ENCODE peak calls at places on chromosome 10, in nine cellular contexts. E is SJSA1, N is neuronal stem cell, Q is psoas muscle, P is mesendoderm, R is K562, U is thoracic aorta, T is left lung, Z is adrenal gland. M is an unnamed sample. For H3K4me1 and H3K36me3, the result is how much of the 10 kb centered on the place peaks cover.

GRCh38 chr10:8312079-8312478 is 257.6 kb downstream of the GATA3 start:
- DNase-seq in E (no peak), N (no peak), Q (no peak), P (no peak), R (no peak), U (no peak), T (no peak), Z (no peak), M (no peak)

GRCh38 chr10:60427148-60427547 is 37.5 kb upstream of the ANK3 start:
- DNase-seq in E (no peak), N (no peak), Q (no peak), P (no peak), R (no peak), U (no peak), T (no peak), Z (no peak), M (no peak)

GRCh38 chr10:129323877-129324276 is 143.2 kb upstream of the MGMT start:
- DNase-seq in E (no peak), N (no peak), Q (no peak), P (no peak), R (no peak), U (no peak), T (no peak), Z (no peak), M (no peak)

GRCh38 chr10:66277481-66277880 is 648.4 kb upstream of the LRRTM3 start:
- DNase-seq in E (no peak), N (no peak), Q (no peak), P (no peak), R (no peak), U (no peak), T (no peak), Z (no peak), M (no peak)

GRCh38 chr10:49074836-49075235 is 40.5 kb downstream of the VSTM4 start:
- DNase-seq in E (no peak), N (no peak), Q (no peak), P (no peak), R (no peak), U (no peak), T (no peak), Z (no peak), M (no peak)

GRCh38 chr10:114388275-114388674 is 16.0 kb downstream of the AFAP1L2 start:
- DNase-seq in E (no peak), N (no peak), Q (no peak), P (no peak), R (no peak), U (no peak), T (no peak), Z (no peak), M (no peak)

GRCh38 chr10:22629126-22629525 is 85.3 kb downstream of the PIP4K2A start:
- DNase-seq in E (no peak), N (no peak), Q (no peak), P (no peak), R (no peak), U (no peak), T (no peak), Z (no peak), M (no peak)

GRCh38 chr10:93701903-93702277 is 502 bp downstream of the FRA10AC1 start:
- DNase-seq in E (no peak), N (no peak), Q (no peak), P (no peak), R (peak), U (no peak), T (no peak), Z (no peak), M (no peak)

GRCh38 chr10:52900564-52900963 is 128.0 kb upstream of the MBL2 start:
- DNase-seq in E (no peak), N (no peak), Q (no peak), P (no peak), R (no peak), U (no peak), T (no peak), Z (no peak), M (no peak)

GRCh38 chr10:28207799-28208198 is 95.1 kb downstream of the MPP7 start:
- DNase-seq in E (no peak), N (no peak), Q (no peak), P (no peak), R (no peak), U (no peak), T (no peak), Z (no peak), M (no peak)

GRCh38 chr10:69232736-69233135 is 12.6 kb downstream of the HKDC1 start:
- DNase-seq in E (no peak), N (no peak), Q (no peak), P (no peak), R (no peak), U (no peak), T (no peak), Z (no peak), M (no peak)

GRCh38 chr10:72108811-72109618 is 20.7 kb upstream of the SPOCK2 start:
- DNase-seq in E (no peak), N (no peak), Q (no peak), P (peak), R (no peak), U (no peak), T (no peak), Z (no peak), M (no peak)

GRCh38 chr10:103493911-103494877 is 689 bp downstream of the NEURL1 start:
- DNase-seq in E (no peak), N (no peak), Q (no peak), P (no peak), R (no peak), U (no peak), T (peak), Z (no peak), M (no peak)

GRCh38 chr10:103492655-103493261 is 747 bp upstream of the NEURL1 start:
- DNase-seq in E (no peak), N (no peak), Q (no peak), P (no peak), R (no peak), U (no peak), T (no peak), Z (no peak), M (no peak)

GRCh38 chr10:103497161-103497915 is 3.8 kb downstream of the NEURL1 start:
- DNase-seq in E (no peak), N (no peak), Q (no peak), P (no peak), R (no peak), U (no peak), T (no peak), Z (no peak), M (no peak)

GRCh38 chr10:103493362-103493871 is at the start of gene NEURL1:
- DNase-seq in E (no peak), N (peak), Q (no peak), P (peak), R (no peak), U (no peak), T (peak), Z (no peak), M (no peak)

DNA sequence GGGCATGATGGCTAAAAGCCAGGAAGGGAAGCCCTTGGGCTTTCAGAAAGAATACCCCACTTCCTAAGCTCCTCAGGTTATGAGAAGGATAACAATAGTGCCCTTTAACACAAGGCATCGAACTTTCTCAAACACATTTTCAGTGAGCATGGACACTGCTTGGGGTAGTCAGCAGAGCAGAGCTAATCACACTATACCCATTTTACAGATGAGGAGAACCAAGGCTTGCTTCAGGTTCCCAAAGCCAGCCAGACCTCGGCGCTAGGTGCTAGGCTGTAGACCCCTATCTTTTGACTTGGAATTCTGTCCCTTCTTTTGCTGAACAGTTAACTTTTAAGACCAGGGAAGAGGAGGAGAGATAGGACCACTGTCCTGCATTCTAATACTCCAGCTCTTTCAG is 1.8 kb downstream of the NEURL1 start:
- DNase-seq in E (no peak), N (no peak), Q (no peak), P (no peak), R (no peak), U (no peak), T (no peak), Z (no peak), M (no peak)
- H3K4me1 ChIP-seq in E (under half), N (under half), Q (under half), P (under half), R (under half), U (under half), T (under half), Z (under half), M (under half)

GRCh38 chr10:113089581-113089980 is 139.5 kb downstream of the TCF7L2 start:
- DNase-seq in E (no peak), N (no peak), Q (no peak), P (no peak), R (no peak), U (no peak), T (no peak), Z (no peak), M (no peak)
- H3K4me3 ChIP-seq in E (no peak), N (no peak), Q (no peak), P (no peak), R (no peak), U (no peak), T (no peak), Z (no peak), M (no peak)

GRCh38 chr10:109904397-109904796 is 18.9 kb downstream of the XPNPEP1 start:
- DNase-seq in E (no peak), N (no peak), Q (no peak), P (no peak), R (no peak), U (no peak), T (no peak), Z (no peak), M (no peak)
- H3K36me3 ChIP-seq in E (under half), N (under half), Q (under half), P (under half), R (under half), U (under half), T (under half), Z (under half), M (under half)

GRCh38 chr10:34811968-34812514 is 3.1 kb downstream of the PARD3 start:
- DNase-seq in E (no peak), N (no peak), Q (no peak), P (no peak), R (no peak), U (no peak), T (no peak), Z (no peak), M (no peak)
- H3K4me1 ChIP-seq in E (under half), N (under half), Q (under half), P (under half), R (under half), U (under half), T (under half), Z (under half), M (under half)

GRCh38 chr10:131937832-131938231 is 37.0 kb downstream of the PPP2R2D start:
- DNase-seq in E (no peak), N (no peak), Q (no peak), P (no peak), R (no peak), U (no peak), T (no peak), Z (no peak), M (peak)

GRCh38 chr10:131935260-131935659 is 34.5 kb downstream of the PPP2R2D start:
- DNase-seq in E (no peak), N (no peak), Q (no peak), P (no peak), R (no peak), U (no peak), T (no peak), Z (no peak), M (no peak)

GRCh38 chr10:131938681-131939080 is 37.9 kb downstream of the PPP2R2D start:
- DNase-seq in E (no peak), N (no peak), Q (no peak), P (no peak), R (no peak), U (no peak), T (no peak), Z (no peak), M (peak)

GRCh38 chr10:131934769-131935168 is 34.0 kb downstream of the PPP2R2D start:
- DNase-seq in E (no peak), N (no peak), Q (no peak), P (peak), R (no peak), U (no peak), T (no peak), Z (no peak), M (peak)

GRCh38 chr10:131936756-131937155 is 35.9 kb downstream of the PPP2R2D start:
- DNase-seq in E (no peak), N (no peak), Q (no peak), P (no peak), R (no peak), U (no peak), T (no peak), Z (no peak), M (peak)
- H3K4me3 ChIP-seq in E (no peak), N (no peak), Q (no peak), P (no peak), R (no peak), U (no peak), T (no peak), Z (no peak), M (no peak)

GRCh38 chr10:79002336-79002735 is 66.4 kb upstream of the ZMIZ1 start:
- DNase-seq in E (no peak), N (no peak), Q (no peak), P (no peak), R (no peak), U (no peak), T (no peak), Z (peak), M (no peak)
- H3K36me3 ChIP-seq in E (under half), N (under half), Q (under half), P (under half), R (under half), U (under half), T (under half), Z (under half), M (under half)

M was measured in RWPE2.